ENCODE peak calls at places on chromosomes 1 and 21, in eight cellular contexts. One of them, this sample, is unnamed.

GRCh38 chr1:236063919-236064673 is 794 bp downstream of the NID1 start:
- DNase-seq in NB4: no peak
- DNase-seq in WTC11: peak; percentile 40
- DNase-seq in H1: peak; percentile 61
- DNase-seq in A549: peak; percentile 36
- DNase-seq in GM12878: no peak
- DNase-seq in SK-N-SH: peak; percentile 73
- DNase-seq in HepG2: peak; percentile 94
- DNase-seq in this sample: no peak

GRCh38 chr1:7808253-7808844 is 24.3 kb downstream of the PER3 start:
- DNase-seq in NB4: peak; percentile 55
- DNase-seq in WTC11: no peak
- DNase-seq in H1: no peak
- DNase-seq in A549: peak; percentile 44
- DNase-seq in GM12878: no peak
- DNase-seq in SK-N-SH: peak; percentile 40
- DNase-seq in HepG2: peak; percentile 30
- DNase-seq in this sample: peak; percentile 37

GRCh38 chr1:196155586-196155985 is 452.7 kb downstream of the KCNT2 start:
- DNase-seq in NB4: no peak
- DNase-seq in WTC11: no peak
- DNase-seq in H1: no peak
- DNase-seq in A549: no peak
- DNase-seq in GM12878: no peak
- DNase-seq in SK-N-SH: no peak
- DNase-seq in HepG2: no peak
- DNase-seq in this sample: no peak

GRCh38 chr21:38129711-38130110 is 127.1 kb upstream of the KCNJ15 start:
- DNase-seq in NB4: no peak
- DNase-seq in WTC11: no peak
- DNase-seq in H1: no peak
- DNase-seq in A549: no peak
- DNase-seq in GM12878: no peak
- DNase-seq in SK-N-SH: no peak
- DNase-seq in HepG2: no peak
- DNase-seq in this sample: no peak

GRCh38 chr1:154987326-154987725 is 4.2 kb downstream of the FLAD1 start:
- DNase-seq in NB4: no peak
- DNase-seq in WTC11: no peak
- DNase-seq in H1: no peak
- DNase-seq in A549: no peak
- DNase-seq in GM12878: no peak
- DNase-seq in SK-N-SH: no peak
- DNase-seq in HepG2: no peak
- DNase-seq in this sample: no peak

GRCh38 chr1:48693180-48693579 is 83.5 kb downstream of the BEND5 start:
- DNase-seq in NB4: no peak
- DNase-seq in WTC11: no peak
- DNase-seq in H1: no peak
- DNase-seq in A549: no peak
- DNase-seq in GM12878: no peak
- DNase-seq in SK-N-SH: no peak
- DNase-seq in HepG2: no peak
- DNase-seq in this sample: no peak

GRCh38 chr1:117166076-117166475 is 44.5 kb upstream of the TRIM45 start:
- DNase-seq in NB4: no peak
- DNase-seq in WTC11: no peak
- DNase-seq in H1: no peak
- DNase-seq in A549: peak; percentile 58
- DNase-seq in GM12878: no peak
- DNase-seq in SK-N-SH: no peak
- DNase-seq in HepG2: no peak
- DNase-seq in this sample: no peak

GRCh38 chr1:208177656-208178055 is 66.5 kb downstream of the PLXNA2 start:
- DNase-seq in NB4: no peak
- DNase-seq in WTC11: peak; percentile 60
- DNase-seq in H1: no peak
- DNase-seq in A549: no peak
- DNase-seq in GM12878: no peak
- DNase-seq in SK-N-SH: no peak
- DNase-seq in HepG2: no peak
- DNase-seq in this sample: no peak

GRCh38 chr1:159937014-159937750 is 8.2 kb downstream of the IGSF9 start:
- DNase-seq in NB4: peak; percentile 67
- DNase-seq in WTC11: no peak
- DNase-seq in H1: no peak
- DNase-seq in A549: no peak
- DNase-seq in GM12878: no peak
- DNase-seq in SK-N-SH: no peak
- DNase-seq in HepG2: no peak
- DNase-seq in this sample: no peak

GRCh38 chr1:213366141-213366831 is 315.2 kb downstream of the RPS6KC1 start:
- DNase-seq in NB4: no peak
- DNase-seq in WTC11: no peak
- DNase-seq in H1: no peak
- DNase-seq in A549: no peak
- DNase-seq in GM12878: no peak
- DNase-seq in SK-N-SH: no peak
- DNase-seq in HepG2: no peak
- DNase-seq in this sample: no peak

GRCh38 chr1:239914827-239915231 is 176.9 kb upstream of the FMN2 start:
- DNase-seq in NB4: no peak
- DNase-seq in WTC11: no peak
- DNase-seq in H1: no peak
- DNase-seq in A549: peak; percentile 31
- DNase-seq in GM12878: no peak
- DNase-seq in SK-N-SH: no peak
- DNase-seq in HepG2: no peak
- DNase-seq in this sample: no peak

GRCh38 chr1:175678471-175678870 is 64.9 kb downstream of the TNR start:
- DNase-seq in NB4: no peak
- DNase-seq in WTC11: no peak
- DNase-seq in H1: no peak
- DNase-seq in A549: no peak
- DNase-seq in GM12878: no peak
- DNase-seq in SK-N-SH: peak; percentile 41
- DNase-seq in HepG2: no peak
- DNase-seq in this sample: no peak

GRCh38 chr1:224622831-224623230 is 6.7 kb downstream of the CNIH3 start:
- DNase-seq in NB4: peak; percentile 19
- DNase-seq in WTC11: no peak
- DNase-seq in H1: no peak
- DNase-seq in A549: no peak
- DNase-seq in GM12878: no peak
- DNase-seq in SK-N-SH: no peak
- DNase-seq in HepG2: no peak
- DNase-seq in this sample: no peak

DNA sequence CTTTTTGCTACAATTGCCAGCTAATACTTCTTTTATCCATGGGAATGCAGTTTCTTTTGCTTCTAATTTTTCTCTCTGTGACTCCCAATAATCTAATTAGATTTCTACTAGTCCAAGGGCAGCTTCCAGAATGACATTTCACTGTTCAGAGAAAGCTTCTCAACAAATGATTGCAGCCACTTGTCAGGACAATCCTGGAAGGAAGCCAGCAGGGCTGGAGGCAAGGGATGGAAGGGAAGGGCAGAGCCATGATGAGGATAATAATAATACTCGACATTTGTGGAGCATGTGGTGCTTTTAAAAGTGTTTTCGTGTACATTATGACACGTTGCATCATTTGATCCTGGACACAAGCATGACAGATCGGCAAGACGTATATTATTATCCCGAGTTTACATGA is 19.4 kb downstream of the F11R start:
- DNase-seq in NB4: no peak
- DNase-seq in WTC11: no peak
- DNase-seq in H1: no peak
- DNase-seq in A549: no peak
- DNase-seq in GM12878: no peak
- DNase-seq in SK-N-SH: no peak
- DNase-seq in HepG2: no peak
- DNase-seq in this sample: no peak
- TF ChIP-seq MAX in NB4: no peak
- TF ChIP-seq MAX in WTC11: no peak
- TF ChIP-seq MAX in H1: no peak
- TF ChIP-seq MAX in A549: no peak
- TF ChIP-seq MAX in GM12878: no peak
- TF ChIP-seq MAX in SK-N-SH: no peak
- TF ChIP-seq MAX in HepG2: no peak
- TF ChIP-seq MAX in this sample: no peak

DNA sequence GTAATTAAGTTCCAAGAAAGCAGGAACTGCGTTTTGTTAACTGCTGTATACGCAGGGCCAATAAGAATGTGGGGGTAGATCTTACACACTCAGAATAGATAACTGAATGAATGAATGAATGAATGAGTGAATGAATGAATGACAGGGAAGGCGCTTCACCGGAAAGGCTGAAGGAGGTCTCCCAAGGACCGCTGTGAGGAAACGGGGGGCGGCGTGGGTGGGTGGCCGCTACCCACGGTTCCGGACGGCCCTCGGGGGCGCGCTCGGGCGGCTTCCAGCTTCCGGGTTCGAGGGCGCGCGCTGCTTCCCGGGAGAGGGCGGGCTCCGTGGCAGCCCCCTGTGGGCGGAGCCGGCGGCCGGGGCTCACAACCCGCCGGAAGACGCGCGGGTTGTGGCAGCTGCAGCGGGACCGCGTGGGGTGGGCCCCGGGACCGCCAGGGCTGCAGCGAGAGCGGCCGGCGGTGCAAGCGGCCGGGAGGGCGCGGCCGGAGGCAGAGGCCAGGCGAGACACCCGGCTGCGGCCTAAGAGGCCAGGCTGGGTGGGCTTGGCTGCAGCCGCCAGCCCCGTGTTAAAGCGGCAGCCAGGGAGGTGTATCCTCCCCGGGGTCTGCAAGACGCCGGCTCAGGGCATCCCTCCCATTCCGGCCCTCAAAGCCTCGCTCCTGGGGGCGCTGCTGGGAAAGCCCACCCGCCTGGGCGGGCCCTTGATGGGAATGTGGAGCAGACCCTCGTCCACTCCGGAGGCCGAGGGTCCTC is at the start of gene ZFP69:
- DNase-seq in NB4: peak; percentile 89
- DNase-seq in WTC11: peak; percentile 69
- DNase-seq in H1: peak; percentile 84
- DNase-seq in A549: no peak
- DNase-seq in GM12878: no peak
- DNase-seq in SK-N-SH: peak; percentile 97
- DNase-seq in HepG2: peak; percentile 35
- DNase-seq in this sample: no peak
- TF ChIP-seq MAX in NB4: peak; percentile 59
- TF ChIP-seq MAX in WTC11: peak; percentile 52
- TF ChIP-seq MAX in H1: peak; percentile 57
- TF ChIP-seq MAX in A549: no peak
- TF ChIP-seq MAX in GM12878: no peak
- TF ChIP-seq MAX in SK-N-SH: peak; percentile 64
- TF ChIP-seq MAX in HepG2: peak; percentile 84
- TF ChIP-seq MAX in this sample: no peak

GRCh38 chr1:167460836-167461235 is 57.5 kb downstream of the CD247 start:
- DNase-seq in NB4: no peak
- DNase-seq in WTC11: no peak
- DNase-seq in H1: no peak
- DNase-seq in A549: no peak
- DNase-seq in GM12878: no peak
- DNase-seq in SK-N-SH: no peak
- DNase-seq in HepG2: no peak
- DNase-seq in this sample: no peak
- TF ChIP-seq MAX in NB4: no peak
- TF ChIP-seq MAX in WTC11: no peak
- TF ChIP-seq MAX in H1: no peak
- TF ChIP-seq MAX in A549: no peak
- TF ChIP-seq MAX in GM12878: no peak
- TF ChIP-seq MAX in SK-N-SH: no peak
- TF ChIP-seq MAX in HepG2: no peak
- TF ChIP-seq MAX in this sample: no peak

DNA sequence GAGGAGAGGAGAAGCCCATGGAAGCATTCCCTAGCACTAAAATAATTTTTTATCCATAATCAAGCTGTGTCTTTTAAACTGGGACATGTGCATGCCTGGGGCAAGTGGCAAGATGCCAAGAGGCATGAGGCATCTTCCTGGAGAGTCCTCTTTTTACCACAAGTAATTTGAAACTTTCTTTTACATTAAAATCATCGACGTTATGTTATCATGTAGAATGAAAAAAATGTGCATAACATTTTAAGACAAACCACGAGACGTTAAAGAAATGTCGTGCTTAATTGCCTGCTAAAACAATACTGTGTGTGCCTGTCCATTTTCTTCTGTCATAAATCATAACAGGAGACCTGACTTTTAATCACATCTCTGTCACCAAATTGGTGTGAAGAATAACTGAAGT is 1.5 kb downstream of the STYXL2 start:
- DNase-seq in NB4: no peak
- DNase-seq in WTC11: no peak
- DNase-seq in H1: no peak
- DNase-seq in A549: no peak
- DNase-seq in GM12878: no peak
- DNase-seq in SK-N-SH: peak; percentile 10
- DNase-seq in HepG2: no peak
- DNase-seq in this sample: no peak
- TF ChIP-seq MAX in NB4: no peak
- TF ChIP-seq MAX in WTC11: no peak
- TF ChIP-seq MAX in H1: no peak
- TF ChIP-seq MAX in A549: no peak
- TF ChIP-seq MAX in GM12878: no peak
- TF ChIP-seq MAX in SK-N-SH: no peak
- TF ChIP-seq MAX in HepG2: no peak
- TF ChIP-seq MAX in this sample: no peak

DNA sequence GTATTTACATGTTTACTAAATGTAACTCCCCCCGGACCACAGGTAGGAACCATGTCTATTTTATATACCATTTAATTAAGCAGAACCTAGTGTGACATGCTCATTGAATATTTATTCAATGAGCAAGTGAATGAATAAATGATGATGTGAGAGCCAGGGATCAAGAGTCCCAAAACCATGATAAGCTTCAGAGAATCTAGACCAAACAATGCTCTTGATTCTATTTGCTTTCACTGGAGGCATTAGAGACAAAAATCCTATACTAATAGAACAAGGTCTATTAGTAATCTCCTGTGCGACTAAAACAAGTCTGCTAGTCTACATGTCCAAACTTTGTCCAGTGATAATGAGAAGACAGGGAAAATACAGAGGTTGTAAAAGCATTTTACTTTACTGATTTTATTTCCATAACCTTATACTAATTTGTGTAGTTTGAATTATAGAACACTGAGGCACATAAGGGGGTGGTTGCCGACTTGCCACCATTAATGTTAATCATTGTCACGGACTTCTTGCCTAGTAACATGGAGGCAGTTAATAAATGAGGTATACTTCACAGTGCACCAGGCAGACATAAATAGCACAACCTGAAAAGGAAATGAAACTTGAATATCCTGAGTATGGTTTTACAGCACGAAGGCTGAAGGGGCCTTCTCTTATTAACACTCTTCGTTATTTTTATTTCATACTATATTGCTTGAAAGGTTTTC is 69.8 kb downstream of the TBX15 start:
- DNase-seq in NB4: no peak
- DNase-seq in WTC11: no peak
- DNase-seq in H1: no peak
- DNase-seq in A549: no peak
- DNase-seq in GM12878: peak; percentile 40
- DNase-seq in SK-N-SH: no peak
- DNase-seq in HepG2: peak; percentile 50
- DNase-seq in this sample: no peak
- TF ChIP-seq MAX in NB4: no peak
- TF ChIP-seq MAX in WTC11: no peak
- TF ChIP-seq MAX in H1: no peak
- TF ChIP-seq MAX in A549: no peak
- TF ChIP-seq MAX in GM12878: no peak
- TF ChIP-seq MAX in SK-N-SH: no peak
- TF ChIP-seq MAX in HepG2: no peak
- TF ChIP-seq MAX in this sample: no peak